ENCODE peak calls at places on chromosomes 13 and 19, in five cellular contexts. One of them, this sample, is unnamed.

GRCh38 chr13:27038323-27038722 is 133.3 kb downstream of the USP12 start:
- DNase-seq in A549: peak
- DNase-seq in tibial nerve: no peak
- DNase-seq in uterus: no peak
- DNase-seq in HepG2: no peak
- DNase-seq in this sample: no peak

GRCh38 chr13:27338816-27339215 is 68.2 kb downstream of the RASL11A start:
- DNase-seq in A549: peak
- DNase-seq in uterus: no peak
- DNase-seq in HepG2: peak
- DNase-seq in tibial nerve: no peak
- DNase-seq in this sample: no peak

GRCh38 chr13:95503662-95504061 is 48.9 kb upstream of the CLDN10 start:
- DNase-seq in HepG2: no peak
- DNase-seq in A549: no peak
- DNase-seq in uterus: no peak
- DNase-seq in tibial nerve: no peak
- DNase-seq in this sample: no peak

GRCh38 chr19:51564791-51565190 is 6.3 kb upstream of the ZNF175 start:
- DNase-seq in tibial nerve: no peak
- DNase-seq in HepG2: no peak
- DNase-seq in A549: no peak
- DNase-seq in uterus: no peak
- DNase-seq in this sample: no peak

GRCh38 chr19:21084343-21084742 is 2.3 kb downstream of the ZNF714 start:
- DNase-seq in uterus: no peak
- DNase-seq in A549: no peak
- DNase-seq in tibial nerve: no peak
- DNase-seq in HepG2: no peak
- DNase-seq in this sample: no peak

GRCh38 chr13:20426766-20427448 is 98.8 kb downstream of the CRYL1 start:
- DNase-seq in tibial nerve: no peak
- DNase-seq in HepG2: no peak
- DNase-seq in A549: no peak
- DNase-seq in uterus: no peak
- DNase-seq in this sample: no peak

GRCh38 chr19:39695759-39696158 is 8.5 kb upstream of the LGALS14 start:
- DNase-seq in uterus: no peak
- DNase-seq in A549: no peak
- DNase-seq in HepG2: peak
- DNase-seq in tibial nerve: no peak
- DNase-seq in this sample: no peak

GRCh38 chr13:80630685-80631121 is 289.8 kb upstream of the SPRY2 start:
- DNase-seq in A549: no peak
- DNase-seq in HepG2: no peak
- DNase-seq in tibial nerve: no peak
- DNase-seq in uterus: peak
- DNase-seq in this sample: no peak

GRCh38 chr13:62014299-62014698 is 598.6 kb upstream of the PCDH20 start:
- DNase-seq in tibial nerve: no peak
- DNase-seq in HepG2: peak
- DNase-seq in A549: peak
- DNase-seq in uterus: no peak
- DNase-seq in this sample: no peak

GRCh38 chr13:77868717-77869116 is 49.9 kb downstream of the EDNRB start:
- DNase-seq in A549: no peak
- DNase-seq in HepG2: no peak
- DNase-seq in uterus: no peak
- DNase-seq in tibial nerve: no peak
- DNase-seq in this sample: no peak

GRCh38 chr13:84263354-84264069 is 381.2 kb upstream of the SLITRK1 start:
- DNase-seq in HepG2: no peak
- DNase-seq in A549: no peak
- DNase-seq in tibial nerve: no peak
- DNase-seq in uterus: no peak
- DNase-seq in this sample: no peak

GRCh38 chr13:109126973-109127615 is 497.7 kb downstream of the MYO16 start:
- DNase-seq in A549: no peak
- DNase-seq in HepG2: no peak
- DNase-seq in tibial nerve: no peak
- DNase-seq in uterus: no peak
- DNase-seq in this sample: no peak

DNA sequence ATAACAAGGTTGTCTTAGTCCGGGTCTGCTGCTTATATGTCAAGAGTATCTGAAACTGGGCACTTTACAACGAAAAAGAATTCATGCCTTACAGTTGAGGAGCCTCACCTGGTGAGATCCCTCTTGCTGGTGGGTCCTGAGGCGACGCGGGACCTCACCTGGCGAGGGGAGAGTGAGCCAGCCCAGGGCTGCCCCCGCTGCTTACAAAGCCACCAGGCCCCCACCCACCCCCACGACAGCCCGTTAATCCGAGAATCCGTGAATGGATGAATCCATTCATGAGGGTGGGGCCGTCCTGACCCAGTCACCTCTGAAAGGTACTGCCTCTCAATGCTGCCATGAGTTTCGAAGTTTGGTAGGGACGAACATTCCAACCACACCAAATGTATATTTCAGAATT is 54.0 kb upstream of the F7 start:
- DNase-seq in tibial nerve: no peak
- DNase-seq in HepG2: no peak
- DNase-seq in A549: no peak
- DNase-seq in uterus: no peak
- DNase-seq in this sample: no peak
- TF ChIP-seq POLR2A in tibial nerve: no peak
- TF ChIP-seq POLR2A in HepG2: no peak
- TF ChIP-seq POLR2A in A549: no peak
- TF ChIP-seq POLR2A in uterus: no peak
- TF ChIP-seq POLR2A in this sample: no peak

GRCh38 chr19:17347361-17347760 is 10.0 kb downstream of the GTPBP3 start:
- DNase-seq in HepG2: no peak
- DNase-seq in A549: no peak
- DNase-seq in tibial nerve: no peak
- DNase-seq in uterus: peak
- DNase-seq in this sample: no peak
- H3K27ac ChIP-seq in HepG2: no peak
- H3K27ac ChIP-seq in A549: peak
- H3K27ac ChIP-seq in tibial nerve: no peak
- H3K27ac ChIP-seq in uterus: peak
- H3K27ac ChIP-seq in this sample: peak

GRCh38 chr19:2815923-2816322 is 3.7 kb upstream of the ZNF554 start:
- DNase-seq in HepG2: no peak
- DNase-seq in uterus: no peak
- DNase-seq in A549: no peak
- DNase-seq in tibial nerve: no peak
- DNase-seq in this sample: no peak

GRCh38 chr19:2820112-2820702 is 539 bp downstream of the ZNF554 start:
- DNase-seq in HepG2: no peak
- DNase-seq in tibial nerve: no peak
- DNase-seq in uterus: no peak
- DNase-seq in A549: no peak
- DNase-seq in this sample: peak

GRCh38 chr19:2816641-2817040 is 3.0 kb upstream of the ZNF554 start:
- DNase-seq in uterus: no peak
- DNase-seq in HepG2: no peak
- DNase-seq in A549: no peak
- DNase-seq in tibial nerve: no peak
- DNase-seq in this sample: no peak

GRCh38 chr19:2822846-2823245 is 3.2 kb downstream of the ZNF554 start:
- DNase-seq in tibial nerve: no peak
- DNase-seq in uterus: no peak
- DNase-seq in HepG2: no peak
- DNase-seq in A549: no peak
- DNase-seq in this sample: no peak

GRCh38 chr19:2819540-2820111 is at the start of gene ZNF554:
- DNase-seq in tibial nerve: peak
- DNase-seq in uterus: peak
- DNase-seq in HepG2: peak
- DNase-seq in A549: peak
- DNase-seq in this sample: peak
- TF ChIP-seq POLR2A in tibial nerve: no peak
- TF ChIP-seq POLR2A in uterus: peak
- TF ChIP-seq POLR2A in HepG2: peak
- TF ChIP-seq POLR2A in A549: peak
- TF ChIP-seq POLR2A in this sample: no peak

DNA sequence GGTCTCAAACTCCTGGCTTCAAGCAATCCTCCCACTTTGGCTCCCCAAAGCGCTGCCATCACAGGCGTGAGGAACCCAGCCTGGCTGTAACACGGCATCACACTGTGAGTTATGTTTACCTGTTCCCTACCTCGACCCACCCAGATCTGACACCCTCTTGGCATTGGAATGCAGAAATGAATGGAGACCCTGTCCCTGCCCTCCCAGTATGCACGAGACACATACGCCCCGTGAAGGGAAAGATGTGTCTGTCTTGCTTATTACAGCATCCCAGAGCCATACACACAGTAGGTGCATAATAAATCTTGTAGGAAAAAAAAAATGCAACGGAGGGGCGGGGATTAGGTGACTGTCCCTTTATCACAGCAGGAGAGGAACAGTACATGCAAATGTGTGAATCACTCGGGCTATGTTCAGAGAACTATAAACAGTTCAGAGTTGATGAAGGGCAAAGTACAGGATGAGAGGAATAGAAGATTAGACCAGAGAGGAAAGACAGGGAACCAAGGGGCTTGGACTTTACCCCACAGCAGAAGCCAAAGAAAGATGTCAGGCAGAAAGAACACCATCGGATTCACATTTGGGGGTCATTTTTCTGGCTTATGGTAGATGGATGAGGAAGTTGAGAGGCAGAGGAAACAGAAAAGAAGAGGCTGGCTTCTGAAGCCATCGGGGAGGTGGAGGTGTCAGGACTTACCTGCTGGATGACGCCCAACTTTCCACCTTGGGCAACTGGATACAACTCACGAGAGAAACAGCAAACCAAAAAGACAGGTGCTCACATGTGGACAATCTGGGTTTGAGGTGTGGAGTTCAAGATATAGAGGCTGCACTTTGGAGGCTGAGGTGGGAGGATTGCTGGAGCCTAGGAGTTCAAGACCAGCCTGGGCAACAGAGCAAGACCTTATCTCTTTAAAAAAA is 94.3 kb downstream of the INSR start:
- DNase-seq in uterus: no peak
- DNase-seq in HepG2: peak
- DNase-seq in A549: peak
- DNase-seq in tibial nerve: no peak
- DNase-seq in this sample: peak
- H3K27ac ChIP-seq in uterus: peak
- H3K27ac ChIP-seq in HepG2: peak
- H3K27ac ChIP-seq in A549: peak
- H3K27ac ChIP-seq in tibial nerve: no peak
- H3K27ac ChIP-seq in this sample: peak

GRCh38 chr19:10832659-10833296 is 3.2 kb downstream of the TMED1 start:
- DNase-seq in uterus: no peak
- DNase-seq in HepG2: no peak
- DNase-seq in A549: no peak
- DNase-seq in tibial nerve: no peak
- DNase-seq in this sample: no peak

GRCh38 chr19:10835089-10835753 is 791 bp downstream of the TMED1 start:
- DNase-seq in HepG2: no peak
- DNase-seq in uterus: no peak
- DNase-seq in A549: no peak
- DNase-seq in tibial nerve: no peak
- DNase-seq in this sample: no peak

GRCh38 chr19:10836478-10837325 is 690 bp upstream of the TMED1 start:
- DNase-seq in uterus: peak
- DNase-seq in A549: peak
- DNase-seq in tibial nerve: peak
- DNase-seq in HepG2: no peak
- DNase-seq in this sample: peak

GRCh38 chr19:10838377-10838776 is 2.4 kb upstream of the TMED1 start:
- DNase-seq in HepG2: no peak
- DNase-seq in uterus: no peak
- DNase-seq in A549: no peak
- DNase-seq in tibial nerve: no peak
- DNase-seq in this sample: no peak

GRCh38 chr19:10835754-10836477 is at the start of gene TMED1:
- DNase-seq in tibial nerve: peak
- DNase-seq in A549: peak
- DNase-seq in HepG2: peak
- DNase-seq in uterus: peak
- DNase-seq in this sample: peak
- TF ChIP-seq POLR2A in tibial nerve: no peak
- TF ChIP-seq POLR2A in A549: peak
- TF ChIP-seq POLR2A in HepG2: peak
- TF ChIP-seq POLR2A in uterus: peak
- TF ChIP-seq POLR2A in this sample: peak

GRCh38 chr13:44746690-44747089 is 170.6 kb upstream of the TSC22D1 start:
- DNase-seq in uterus: no peak
- DNase-seq in tibial nerve: no peak
- DNase-seq in HepG2: no peak
- DNase-seq in A549: no peak
- DNase-seq in this sample: no peak

GRCh38 chr13:44747179-44747578 is 171.0 kb upstream of the TSC22D1 start:
- DNase-seq in uterus: no peak
- DNase-seq in HepG2: no peak
- DNase-seq in A549: no peak
- DNase-seq in tibial nerve: no peak
- DNase-seq in this sample: no peak

GRCh38 chr13:44750618-44751017 is 174.5 kb upstream of the TSC22D1 start:
- DNase-seq in uterus: no peak
- DNase-seq in HepG2: no peak
- DNase-seq in A549: no peak
- DNase-seq in tibial nerve: no peak
- DNase-seq in this sample: no peak

GRCh38 chr13:44749906-44750305 is 173.8 kb upstream of the TSC22D1 start:
- DNase-seq in tibial nerve: no peak
- DNase-seq in uterus: no peak
- DNase-seq in HepG2: no peak
- DNase-seq in A549: no peak
- DNase-seq in this sample: no peak

DNA sequence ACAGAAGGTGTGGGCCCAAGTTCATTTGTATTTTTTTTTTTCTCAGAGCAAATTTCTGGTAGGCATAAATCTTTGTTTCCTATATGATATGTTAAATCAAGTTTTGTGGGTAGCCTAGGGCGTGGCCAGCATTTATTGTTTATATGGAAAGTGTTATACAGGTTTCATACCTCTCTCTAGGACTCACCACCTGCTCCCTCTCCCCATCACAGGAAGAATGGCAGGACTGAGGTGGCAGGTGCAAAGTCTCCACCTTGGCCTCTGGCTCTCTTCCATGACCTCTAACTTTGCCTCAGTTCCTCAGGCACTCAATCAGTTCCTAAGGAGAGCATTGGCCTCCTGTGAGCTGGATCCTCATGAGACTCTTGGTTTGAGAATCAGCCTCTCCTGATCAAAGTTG is 172.3 kb upstream of the TSC22D1 start:
- DNase-seq in uterus: no peak
- DNase-seq in tibial nerve: no peak
- DNase-seq in A549: no peak
- DNase-seq in HepG2: no peak
- DNase-seq in this sample: peak
- H3K27ac ChIP-seq in uterus: no peak
- H3K27ac ChIP-seq in tibial nerve: no peak
- H3K27ac ChIP-seq in A549: no peak
- H3K27ac ChIP-seq in HepG2: no peak
- H3K27ac ChIP-seq in this sample: peak

This sample was measured in transverse colon.